ENCODE peak calls at places on chromosomes 16 and 17, in four cellular contexts. One of them, this sample, is unnamed.

GRCh38 chr17:77461277-77462057 is 320.7 kb downstream of the SEC14L1 start:
- DNase-seq in A549: no peak
- DNase-seq in ovary: no peak
- DNase-seq in thyroid gland: no peak
- DNase-seq in this sample: no peak

GRCh38 chr17:80913928-80914821 is 77.5 kb upstream of the CHMP6 start:
- DNase-seq in ovary: no peak
- DNase-seq in A549: no peak
- DNase-seq in thyroid gland: no peak
- DNase-seq in this sample: no peak

GRCh38 chr16:30786936-30787612 is at the start of gene ZNF629:
- DNase-seq in thyroid gland: peak
- DNase-seq in A549: peak
- DNase-seq in ovary: peak
- DNase-seq in this sample: peak

GRCh38 chr17:44219126-44219635 is 294 bp downstream of the UBTF start:
- DNase-seq in A549: peak
- DNase-seq in ovary: peak
- DNase-seq in thyroid gland: peak
- DNase-seq in this sample: peak

GRCh38 chr17:34741967-34742366 is 162.6 kb downstream of the TMEM132E start:
- DNase-seq in thyroid gland: no peak
- DNase-seq in A549: no peak
- DNase-seq in ovary: no peak
- DNase-seq in this sample: no peak

GRCh38 chr16:64440421-64440831 is 681.4 kb downstream of the CDH11 start:
- DNase-seq in A549: peak
- DNase-seq in thyroid gland: peak
- DNase-seq in ovary: no peak
- DNase-seq in this sample: peak

GRCh38 chr16:31400191-31400590 is 7.1 kb downstream of the ITGAD start:
- DNase-seq in ovary: no peak
- DNase-seq in A549: no peak
- DNase-seq in thyroid gland: no peak
- DNase-seq in this sample: no peak

GRCh38 chr16:29925173-29925804 is 737 bp downstream of the KCTD13 start:
- DNase-seq in A549: no peak
- DNase-seq in thyroid gland: no peak
- DNase-seq in ovary: no peak
- DNase-seq in this sample: no peak

GRCh38 chr16:80231888-80232287 is 308.9 kb upstream of the DYNLRB2 start:
- DNase-seq in thyroid gland: no peak
- DNase-seq in ovary: no peak
- DNase-seq in A549: no peak
- DNase-seq in this sample: peak

GRCh38 chr16:1488054-1488601 is 616 bp downstream of the PTX4 start:
- DNase-seq in ovary: no peak
- DNase-seq in A549: no peak
- DNase-seq in thyroid gland: no peak
- DNase-seq in this sample: no peak

GRCh38 chr16:89633064-89633631 is 19.7 kb downstream of the DPEP1 start:
- DNase-seq in A549: peak
- DNase-seq in thyroid gland: no peak
- DNase-seq in ovary: no peak
- DNase-seq in this sample: peak

GRCh38 chr17:50201226-50201854 is at the start of gene COL1A1:
- DNase-seq in A549: no peak
- DNase-seq in thyroid gland: no peak
- DNase-seq in ovary: peak
- DNase-seq in this sample: peak

GRCh38 chr17:15945493-15946209 is 721 bp downstream of the ADORA2B start:
- DNase-seq in ovary: peak
- DNase-seq in A549: no peak
- DNase-seq in thyroid gland: no peak
- DNase-seq in this sample: peak

GRCh38 chr16:73058221-73058615 is 10.3 kb upstream of the ZFHX3 start:
- DNase-seq in ovary: peak
- DNase-seq in thyroid gland: peak
- DNase-seq in A549: no peak
- DNase-seq in this sample: no peak

GRCh38 chr16:89453662-89454321 is 36.6 kb downstream of the ANKRD11 start:
- DNase-seq in A549: peak
- DNase-seq in thyroid gland: peak
- DNase-seq in ovary: no peak
- DNase-seq in this sample: peak

GRCh38 chr16:26765087-26765486 is 301.6 kb upstream of the C16orf82 start:
- DNase-seq in A549: peak
- DNase-seq in ovary: no peak
- DNase-seq in thyroid gland: no peak
- DNase-seq in this sample: no peak

GRCh38 chr17:81130385-81131288 is 34.7 kb upstream of the PVALEF start:
- DNase-seq in ovary: no peak
- DNase-seq in thyroid gland: no peak
- DNase-seq in A549: no peak
- DNase-seq in this sample: no peak

GRCh38 chr16:88995746-88996535 is 18.9 kb upstream of the CBFA2T3 start:
- DNase-seq in ovary: no peak
- DNase-seq in thyroid gland: no peak
- DNase-seq in A549: no peak
- DNase-seq in this sample: no peak

GRCh38 chr17:37179893-37180292 is 195.9 kb upstream of the C17orf78 start:
- DNase-seq in ovary: no peak
- DNase-seq in thyroid gland: no peak
- DNase-seq in A549: no peak
- DNase-seq in this sample: peak

GRCh38 chr16:72876221-72876620 is 171.7 kb downstream of the ZFHX3 start:
- DNase-seq in thyroid gland: peak
- DNase-seq in A549: no peak
- DNase-seq in ovary: no peak
- DNase-seq in this sample: peak

GRCh38 chr17:9199474-9200196 is 178.3 kb downstream of the NTN1 start:
- DNase-seq in A549: no peak
- DNase-seq in thyroid gland: no peak
- DNase-seq in ovary: no peak
- DNase-seq in this sample: no peak

GRCh38 chr17:11705111-11705510 is 106.8 kb downstream of the DNAH9 start:
- DNase-seq in ovary: no peak
- DNase-seq in A549: no peak
- DNase-seq in thyroid gland: peak
- DNase-seq in this sample: no peak

GRCh38 chr17:47801176-47801765 is 20.3 kb downstream of the OSBPL7 start:
- DNase-seq in ovary: no peak
- DNase-seq in thyroid gland: no peak
- DNase-seq in A549: no peak
- DNase-seq in this sample: no peak

GRCh38 chr17:78484300-78485159 is 92.7 kb downstream of the DNAH17 start:
- DNase-seq in ovary: peak
- DNase-seq in thyroid gland: no peak
- DNase-seq in A549: peak
- DNase-seq in this sample: peak

GRCh38 chr17:3974138-3974687 is 10.0 kb upstream of the ATP2A3 start:
- DNase-seq in A549: no peak
- DNase-seq in thyroid gland: no peak
- DNase-seq in ovary: no peak
- DNase-seq in this sample: no peak

GRCh38 chr17:36665417-36665816 is 64.0 kb downstream of the MRM1 start:
- DNase-seq in ovary: no peak
- DNase-seq in A549: peak
- DNase-seq in thyroid gland: no peak
- DNase-seq in this sample: no peak

GRCh38 chr17:75105269-75106080 is 4.3 kb upstream of the ARMC7 start:
- DNase-seq in ovary: no peak
- DNase-seq in A549: peak
- DNase-seq in thyroid gland: peak
- DNase-seq in this sample: no peak

GRCh38 chr16:23700093-23700492 is 12.9 kb downstream of the ERN2 start:
- DNase-seq in A549: no peak
- DNase-seq in thyroid gland: no peak
- DNase-seq in ovary: no peak
- DNase-seq in this sample: no peak

GRCh38 chr16:3274490-3274889 is 8.8 kb upstream of the ZNF263 start:
- DNase-seq in thyroid gland: no peak
- DNase-seq in ovary: no peak
- DNase-seq in A549: no peak
- DNase-seq in this sample: peak

GRCh38 chr16:3276679-3277078 is 6.6 kb upstream of the ZNF263 start:
- DNase-seq in ovary: no peak
- DNase-seq in thyroid gland: no peak
- DNase-seq in A549: no peak
- DNase-seq in this sample: no peak

DNA sequence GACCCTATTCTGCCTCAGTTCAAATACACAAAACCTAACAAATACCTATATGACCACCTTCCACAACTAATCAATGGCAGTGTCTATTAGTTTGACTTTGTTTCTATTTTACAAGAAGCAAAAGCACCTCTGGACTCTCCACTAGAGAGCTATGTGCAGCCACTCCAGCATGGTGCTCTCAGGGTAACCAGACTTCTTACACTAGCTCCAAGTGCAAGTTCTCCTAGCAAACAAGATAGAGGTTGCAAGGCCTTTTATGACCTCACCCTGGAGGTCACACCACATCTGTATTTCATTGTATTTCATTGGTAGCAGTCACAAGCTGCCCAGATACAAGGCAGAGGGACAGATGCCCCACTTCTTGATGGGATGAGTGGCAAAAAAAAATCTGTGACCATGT is 8.3 kb upstream of the ZNF263 start:
- DNase-seq in thyroid gland: no peak
- DNase-seq in A549: no peak
- DNase-seq in ovary: no peak
- DNase-seq in this sample: no peak
- TF ChIP-seq CTCF in thyroid gland: no peak
- TF ChIP-seq CTCF in A549: no peak
- TF ChIP-seq CTCF in ovary: no peak
- TF ChIP-seq CTCF in this sample: no peak

GRCh38 chr17:30235386-30236296 is at the start of gene SLC6A4:
- DNase-seq in A549: no peak
- DNase-seq in thyroid gland: peak
- DNase-seq in ovary: no peak
- DNase-seq in this sample: peak

GRCh38 chr17:30236807-30237206 is 1.3 kb upstream of the SLC6A4 start:
- DNase-seq in A549: peak
- DNase-seq in thyroid gland: peak
- DNase-seq in ovary: no peak
- DNase-seq in this sample: peak

GRCh38 chr17:30234296-30234695 is 1.2 kb downstream of the SLC6A4 start:
- DNase-seq in ovary: no peak
- DNase-seq in A549: no peak
- DNase-seq in thyroid gland: no peak
- DNase-seq in this sample: no peak

GRCh38 chr17:30236297-30236624 is 764 bp upstream of the SLC6A4 start:
- DNase-seq in ovary: no peak
- DNase-seq in A549: no peak
- DNase-seq in thyroid gland: no peak
- DNase-seq in this sample: no peak

DNA sequence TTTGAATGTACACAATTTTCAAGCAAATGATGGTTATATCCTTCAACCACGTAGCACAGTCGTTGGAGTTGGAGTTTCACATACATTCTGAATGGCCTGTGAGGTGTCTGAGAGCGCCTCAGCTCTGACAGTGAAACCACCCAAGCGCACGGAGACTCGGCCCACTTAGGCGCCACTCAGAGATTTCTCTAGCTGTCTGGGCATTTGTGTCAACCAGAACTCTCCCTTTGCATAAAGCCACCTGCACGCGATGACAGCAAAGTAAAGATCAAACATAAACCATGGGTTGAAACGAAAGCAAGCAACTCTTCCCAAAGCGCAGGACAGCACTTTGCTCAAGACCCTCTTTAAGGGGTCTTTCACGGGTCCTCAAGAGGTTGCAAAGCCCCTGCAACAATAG is 543 bp downstream of the SLC6A4 start:
- DNase-seq in ovary: no peak
- DNase-seq in thyroid gland: peak
- DNase-seq in A549: no peak
- DNase-seq in this sample: no peak
- H3K4me3 ChIP-seq in ovary: peak
- H3K4me3 ChIP-seq in thyroid gland: no peak
- H3K4me3 ChIP-seq in A549: peak
- H3K4me3 ChIP-seq in this sample: peak

GRCh38 chr16:68353366-68353765 is 42.5 kb downstream of the PRMT7 start:
- DNase-seq in thyroid gland: no peak
- DNase-seq in ovary: peak
- DNase-seq in A549: no peak
- DNase-seq in this sample: no peak

GRCh38 chr16:68356249-68356918 is 45.6 kb downstream of the PRMT7 start:
- DNase-seq in ovary: no peak
- DNase-seq in thyroid gland: no peak
- DNase-seq in A549: no peak
- DNase-seq in this sample: no peak

GRCh38 chr16:68355447-68356248 is 44.8 kb downstream of the PRMT7 start:
- DNase-seq in A549: no peak
- DNase-seq in thyroid gland: no peak
- DNase-seq in ovary: no peak
- DNase-seq in this sample: no peak

GRCh38 chr16:68356919-68357286 is 46.1 kb downstream of the PRMT7 start:
- DNase-seq in ovary: no peak
- DNase-seq in A549: no peak
- DNase-seq in thyroid gland: no peak
- DNase-seq in this sample: no peak

GRCh38 chr16:68354816-68355215 is 44.0 kb downstream of the PRMT7 start:
- DNase-seq in ovary: no peak
- DNase-seq in thyroid gland: no peak
- DNase-seq in A549: no peak
- DNase-seq in this sample: no peak
- TF ChIP-seq CTCF in ovary: no peak
- TF ChIP-seq CTCF in thyroid gland: no peak
- TF ChIP-seq CTCF in A549: no peak
- TF ChIP-seq CTCF in this sample: no peak

GRCh38 chr16:11252482-11252931 is 3.5 kb downstream of the SOCS1 start:
- DNase-seq in ovary: no peak
- DNase-seq in A549: no peak
- DNase-seq in thyroid gland: no peak
- DNase-seq in this sample: no peak
- H3K4me3 ChIP-seq in ovary: no peak
- H3K4me3 ChIP-seq in A549: no peak
- H3K4me3 ChIP-seq in thyroid gland: no peak
- H3K4me3 ChIP-seq in this sample: peak

GRCh38 chr17:1455748-1456599 is at the start of gene CRK:
- DNase-seq in thyroid gland: peak
- DNase-seq in A549: peak
- DNase-seq in ovary: peak
- DNase-seq in this sample: peak
- TF ChIP-seq CTCF in thyroid gland: no peak
- TF ChIP-seq CTCF in A549: no peak
- TF ChIP-seq CTCF in ovary: peak
- TF ChIP-seq CTCF in this sample: no peak

DNA sequence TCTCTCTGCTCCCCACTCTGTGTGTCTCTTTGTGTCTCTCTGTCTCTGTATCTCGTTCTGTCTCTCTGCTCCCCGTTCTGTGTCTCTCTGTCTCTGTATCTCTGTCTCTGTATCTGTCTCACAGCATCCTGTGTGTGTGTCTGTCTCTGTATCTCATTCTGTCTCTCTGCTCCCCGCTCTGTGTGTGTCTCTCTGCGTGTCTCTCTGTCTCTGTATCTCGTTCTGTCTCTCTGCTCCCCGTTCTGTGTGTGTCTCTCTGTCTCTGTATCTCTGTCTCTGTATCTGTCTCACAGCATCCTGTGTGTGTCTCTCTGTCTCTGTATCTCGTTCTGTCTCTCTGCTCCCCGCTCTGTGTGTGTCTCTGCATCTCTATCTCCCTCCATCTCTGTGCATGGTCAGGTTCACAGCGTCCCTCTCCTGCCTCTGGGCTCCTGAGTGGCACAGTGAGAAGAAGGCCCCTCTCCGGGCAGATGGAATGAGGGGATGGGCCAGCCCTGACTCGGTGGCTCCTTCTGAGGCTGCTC is 38.9 kb upstream of the CIBAR2 start:
- DNase-seq in thyroid gland: no peak
- DNase-seq in ovary: no peak
- DNase-seq in A549: no peak
- DNase-seq in this sample: no peak
- H3K4me3 ChIP-seq in thyroid gland: no peak
- H3K4me3 ChIP-seq in ovary: no peak
- H3K4me3 ChIP-seq in A549: no peak
- H3K4me3 ChIP-seq in this sample: no peak

This sample was measured in fibroblast of villous mesenchyme.